ENCODE peak calls at places on chromosomes 5 and 9, in seven cellular contexts. One of them, this sample, is unnamed.

GRCh38 chr9:21852751-21853150 is 50.3 kb downstream of the MTAP start:
- DNase-seq in stomach: no peak
- DNase-seq in IMR-90: no peak
- DNase-seq in esophagus squamous epithelium: no peak
- DNase-seq in NB4: no peak
- DNase-seq in body of pancreas: no peak
- DNase-seq in HCT116: no peak
- DNase-seq in this sample: no peak

GRCh38 chr5:107669543-107670027 is 1.2 kb downstream of the EFNA5 start:
- DNase-seq in stomach: peak
- DNase-seq in IMR-90: peak
- DNase-seq in esophagus squamous epithelium: no peak
- DNase-seq in NB4: no peak
- DNase-seq in body of pancreas: peak
- DNase-seq in HCT116: no peak
- DNase-seq in this sample: no peak

GRCh38 chr9:109115931-109116541 is 3.7 kb downstream of the TMEM245 start:
- DNase-seq in stomach: peak
- DNase-seq in IMR-90: no peak
- DNase-seq in esophagus squamous epithelium: no peak
- DNase-seq in NB4: no peak
- DNase-seq in body of pancreas: peak
- DNase-seq in HCT116: no peak
- DNase-seq in this sample: no peak

GRCh38 chr9:12968093-12968492 is 193.3 kb downstream of the LURAP1L start:
- DNase-seq in stomach: no peak
- DNase-seq in IMR-90: peak
- DNase-seq in esophagus squamous epithelium: no peak
- DNase-seq in NB4: no peak
- DNase-seq in body of pancreas: no peak
- DNase-seq in HCT116: no peak
- DNase-seq in this sample: no peak

GRCh38 chr5:132016721-132017250 is 5.3 kb upstream of the ACSL6 start:
- DNase-seq in stomach: no peak
- DNase-seq in IMR-90: no peak
- DNase-seq in esophagus squamous epithelium: no peak
- DNase-seq in NB4: no peak
- DNase-seq in body of pancreas: no peak
- DNase-seq in HCT116: no peak
- DNase-seq in this sample: no peak

GRCh38 chr5:138246822-138247221 is 27.6 kb downstream of the GFRA3 start:
- DNase-seq in stomach: no peak
- DNase-seq in IMR-90: no peak
- DNase-seq in esophagus squamous epithelium: no peak
- DNase-seq in NB4: no peak
- DNase-seq in body of pancreas: no peak
- DNase-seq in HCT116: no peak
- DNase-seq in this sample: no peak

GRCh38 chr9:38286357-38286756 is 106.1 kb upstream of the ALDH1B1 start:
- DNase-seq in stomach: no peak
- DNase-seq in IMR-90: no peak
- DNase-seq in esophagus squamous epithelium: no peak
- DNase-seq in NB4: no peak
- DNase-seq in body of pancreas: no peak
- DNase-seq in HCT116: no peak
- DNase-seq in this sample: no peak

GRCh38 chr5:135604046-135604445 is 25.3 kb upstream of the CXCL14 start:
- DNase-seq in stomach: no peak
- DNase-seq in IMR-90: no peak
- DNase-seq in esophagus squamous epithelium: no peak
- DNase-seq in NB4: no peak
- DNase-seq in body of pancreas: no peak
- DNase-seq in HCT116: no peak
- DNase-seq in this sample: no peak

GRCh38 chr5:67465556-67466206 is 269.1 kb upstream of the CD180 start:
- DNase-seq in stomach: no peak
- DNase-seq in IMR-90: no peak
- DNase-seq in esophagus squamous epithelium: no peak
- DNase-seq in NB4: no peak
- DNase-seq in body of pancreas: no peak
- DNase-seq in HCT116: no peak
- DNase-seq in this sample: no peak

GRCh38 chr9:85483214-85483613 is 258.5 kb downstream of the AGTPBP1 start:
- DNase-seq in stomach: no peak
- DNase-seq in IMR-90: no peak
- DNase-seq in esophagus squamous epithelium: no peak
- DNase-seq in NB4: no peak
- DNase-seq in body of pancreas: no peak
- DNase-seq in HCT116: peak
- DNase-seq in this sample: no peak

GRCh38 chr5:81601912-81602311 is 149.0 kb downstream of the SSBP2 start:
- DNase-seq in stomach: no peak
- DNase-seq in IMR-90: peak
- DNase-seq in esophagus squamous epithelium: no peak
- DNase-seq in NB4: no peak
- DNase-seq in body of pancreas: no peak
- DNase-seq in HCT116: no peak
- DNase-seq in this sample: no peak

GRCh38 chr9:89523948-89524347 is 26.0 kb upstream of the SEMA4D start:
- DNase-seq in stomach: no peak
- DNase-seq in IMR-90: no peak
- DNase-seq in esophagus squamous epithelium: no peak
- DNase-seq in NB4: peak
- DNase-seq in body of pancreas: no peak
- DNase-seq in HCT116: no peak
- DNase-seq in this sample: no peak

GRCh38 chr9:95570150-95570549 is 53.4 kb upstream of the PTCH1 start:
- DNase-seq in stomach: no peak
- DNase-seq in IMR-90: peak
- DNase-seq in esophagus squamous epithelium: no peak
- DNase-seq in NB4: no peak
- DNase-seq in body of pancreas: no peak
- DNase-seq in HCT116: no peak
- DNase-seq in this sample: no peak

GRCh38 chr9:87853843-87854242 is 28.8 kb upstream of the SPATA31E1 start:
- DNase-seq in stomach: no peak
- DNase-seq in IMR-90: no peak
- DNase-seq in esophagus squamous epithelium: no peak
- DNase-seq in NB4: no peak
- DNase-seq in body of pancreas: no peak
- DNase-seq in HCT116: no peak
- DNase-seq in this sample: no peak

GRCh38 chr5:79512692-79513518 is 1.0 kb downstream of the HOMER1 start:
- DNase-seq in stomach: no peak
- DNase-seq in IMR-90: peak
- DNase-seq in esophagus squamous epithelium: no peak
- DNase-seq in NB4: peak
- DNase-seq in body of pancreas: peak
- DNase-seq in HCT116: no peak
- DNase-seq in this sample: peak

GRCh38 chr9:22722492-22722891 is 275.9 kb downstream of the DMRTA1 start:
- DNase-seq in stomach: no peak
- DNase-seq in IMR-90: no peak
- DNase-seq in esophagus squamous epithelium: no peak
- DNase-seq in NB4: no peak
- DNase-seq in body of pancreas: no peak
- DNase-seq in HCT116: no peak
- DNase-seq in this sample: no peak

GRCh38 chr9:105204416-105204815 is 40.0 kb upstream of the SLC44A1 start:
- DNase-seq in stomach: no peak
- DNase-seq in IMR-90: no peak
- DNase-seq in esophagus squamous epithelium: no peak
- DNase-seq in NB4: no peak
- DNase-seq in body of pancreas: no peak
- DNase-seq in HCT116: no peak
- DNase-seq in this sample: no peak

GRCh38 chr9:35489313-35490154 is at the start of gene RUSC2:
- DNase-seq in stomach: peak
- DNase-seq in IMR-90: peak
- DNase-seq in esophagus squamous epithelium: no peak
- DNase-seq in NB4: peak
- DNase-seq in body of pancreas: peak
- DNase-seq in HCT116: peak
- DNase-seq in this sample: peak

GRCh38 chr9:35490910-35491465 is 1.1 kb downstream of the RUSC2 start:
- DNase-seq in stomach: no peak
- DNase-seq in IMR-90: peak
- DNase-seq in esophagus squamous epithelium: no peak
- DNase-seq in NB4: no peak
- DNase-seq in body of pancreas: no peak
- DNase-seq in HCT116: no peak
- DNase-seq in this sample: no peak

GRCh38 chr9:35488566-35489312 is 1.2 kb upstream of the RUSC2 start:
- DNase-seq in stomach: no peak
- DNase-seq in IMR-90: no peak
- DNase-seq in esophagus squamous epithelium: no peak
- DNase-seq in NB4: no peak
- DNase-seq in body of pancreas: peak
- DNase-seq in HCT116: no peak
- DNase-seq in this sample: no peak

GRCh38 chr9:35488019-35488418 is 1.9 kb upstream of the RUSC2 start:
- DNase-seq in stomach: no peak
- DNase-seq in IMR-90: no peak
- DNase-seq in esophagus squamous epithelium: no peak
- DNase-seq in NB4: no peak
- DNase-seq in body of pancreas: no peak
- DNase-seq in HCT116: no peak
- DNase-seq in this sample: no peak

DNA sequence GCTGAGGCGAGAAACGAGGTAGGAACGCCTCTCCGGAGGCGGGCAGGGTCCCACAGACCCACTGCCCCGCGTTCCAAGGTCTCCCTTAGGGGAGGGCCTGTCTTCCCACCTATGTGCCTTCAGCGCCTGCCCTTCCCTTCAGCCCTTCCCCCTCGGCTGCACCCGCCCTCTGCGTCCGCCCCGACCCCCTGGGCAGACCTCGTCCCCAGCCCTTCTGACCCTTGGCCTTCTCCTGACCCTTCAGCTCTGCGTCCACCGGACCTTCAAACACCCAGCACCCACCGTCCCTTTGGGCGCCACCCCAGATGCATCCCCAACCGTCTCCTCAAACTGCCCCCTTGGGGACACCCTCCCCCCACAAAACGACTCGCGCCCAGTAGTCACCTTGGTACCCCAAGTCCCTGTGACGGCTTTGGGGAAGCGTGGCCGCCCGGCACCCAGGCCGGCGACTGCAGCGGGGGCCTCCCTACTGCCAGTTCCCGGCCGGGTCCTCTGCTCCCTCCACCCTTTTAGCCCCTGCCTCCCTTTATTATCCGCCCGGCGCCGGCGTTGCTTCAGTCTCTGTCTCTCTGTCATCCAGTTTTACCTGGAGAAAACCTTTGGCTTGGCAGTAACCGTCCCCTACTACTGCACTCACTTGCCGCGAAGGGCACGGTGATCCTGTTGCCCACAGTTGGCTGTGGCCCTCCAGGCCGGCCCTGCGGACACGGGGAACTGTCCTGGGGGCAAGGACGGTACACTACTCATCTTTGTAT is 421 bp downstream of the RUSC2 start:
- DNase-seq in stomach: no peak
- DNase-seq in IMR-90: no peak
- DNase-seq in esophagus squamous epithelium: no peak
- DNase-seq in NB4: no peak
- DNase-seq in body of pancreas: peak
- DNase-seq in HCT116: no peak
- DNase-seq in this sample: no peak
- TF ChIP-seq POLR2A in stomach: no peak
- TF ChIP-seq POLR2A in IMR-90: no peak
- TF ChIP-seq POLR2A in esophagus squamous epithelium: no peak
- TF ChIP-seq POLR2A in NB4: no peak
- TF ChIP-seq POLR2A in body of pancreas: no peak
- TF ChIP-seq POLR2A in HCT116: no peak
- TF ChIP-seq POLR2A in this sample: no peak

GRCh38 chr9:33750839-33751339 is 44.5 kb upstream of the PRSS3 start:
- DNase-seq in stomach: no peak
- DNase-seq in IMR-90: no peak
- DNase-seq in esophagus squamous epithelium: no peak
- DNase-seq in NB4: no peak
- DNase-seq in body of pancreas: no peak
- DNase-seq in HCT116: no peak
- DNase-seq in this sample: no peak
- TF ChIP-seq POLR2A in stomach: no peak
- TF ChIP-seq POLR2A in IMR-90: no peak
- TF ChIP-seq POLR2A in esophagus squamous epithelium: no peak
- TF ChIP-seq POLR2A in NB4: no peak
- TF ChIP-seq POLR2A in body of pancreas: no peak
- TF ChIP-seq POLR2A in HCT116: no peak
- TF ChIP-seq POLR2A in this sample: no peak

DNA sequence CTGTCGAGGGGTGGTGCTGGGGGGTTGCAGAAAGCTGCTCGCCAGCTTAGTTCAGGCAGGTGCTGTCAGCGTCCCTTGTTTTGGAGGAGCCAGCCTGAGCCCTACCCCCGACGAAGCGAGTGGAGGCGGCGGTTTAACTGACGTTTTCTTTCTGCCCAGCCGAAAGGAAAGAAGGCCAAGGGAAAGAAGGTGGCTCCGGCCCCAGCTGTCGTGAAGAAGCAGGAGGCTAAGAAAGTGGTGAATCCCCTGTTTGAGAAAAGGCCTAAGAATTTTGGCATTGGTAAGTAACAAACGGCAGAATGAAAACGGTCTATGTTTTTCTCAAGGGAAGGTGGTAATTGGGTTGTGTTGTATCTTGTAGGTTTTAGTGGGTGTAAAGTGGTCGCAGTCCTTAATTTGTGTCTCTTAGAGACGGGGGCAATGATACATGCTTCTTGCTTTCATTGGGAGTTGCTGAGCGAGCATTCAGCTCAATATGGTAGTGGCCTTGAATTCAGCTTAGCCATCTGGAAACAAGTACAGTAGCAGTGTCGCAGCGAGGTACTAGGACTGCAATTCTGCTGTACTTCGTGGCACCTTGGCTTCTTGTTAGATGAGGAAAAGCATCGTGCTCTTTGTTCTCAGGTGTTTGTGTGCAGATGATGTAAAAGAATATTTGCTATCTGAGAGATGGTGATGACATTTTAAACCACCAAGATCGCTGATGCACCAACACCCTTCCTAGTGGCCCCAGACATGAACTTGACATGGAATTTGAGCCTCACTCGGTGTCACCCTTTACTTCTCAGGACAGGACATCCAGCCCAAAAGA is 950 bp downstream of the RPL7A start:
- DNase-seq in stomach: no peak
- DNase-seq in IMR-90: no peak
- DNase-seq in esophagus squamous epithelium: no peak
- DNase-seq in NB4: no peak
- DNase-seq in body of pancreas: no peak
- DNase-seq in HCT116: no peak
- DNase-seq in this sample: peak
- TF ChIP-seq POLR2A in stomach: no peak
- TF ChIP-seq POLR2A in IMR-90: no peak
- TF ChIP-seq POLR2A in esophagus squamous epithelium: no peak
- TF ChIP-seq POLR2A in NB4: no peak
- TF ChIP-seq POLR2A in body of pancreas: no peak
- TF ChIP-seq POLR2A in HCT116: no peak
- TF ChIP-seq POLR2A in this sample: no peak

DNA sequence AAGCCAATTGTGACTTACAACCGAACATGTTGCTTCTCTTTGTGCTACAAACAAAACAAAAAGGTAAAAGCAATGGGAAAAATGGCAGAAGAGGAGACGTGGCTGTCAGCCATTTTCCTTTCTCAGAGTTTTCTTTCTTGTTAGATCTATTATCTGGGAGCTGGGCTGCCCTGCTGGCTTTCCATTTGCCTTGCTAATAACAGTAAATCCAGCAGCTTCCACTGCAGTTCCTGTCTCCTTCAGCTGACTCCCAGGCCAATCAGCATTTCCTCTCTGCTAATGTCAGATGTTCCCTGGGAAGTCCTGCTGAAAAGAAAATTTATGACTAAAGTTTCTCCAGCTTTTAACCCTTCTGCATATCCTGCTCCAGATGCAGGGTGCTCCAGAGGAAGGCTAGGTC is 182.5 kb downstream of the MAPKAP1 start:
- DNase-seq in stomach: no peak
- DNase-seq in IMR-90: peak
- DNase-seq in esophagus squamous epithelium: no peak
- DNase-seq in NB4: no peak
- DNase-seq in body of pancreas: no peak
- DNase-seq in HCT116: no peak
- DNase-seq in this sample: no peak
- TF ChIP-seq POLR2A in stomach: no peak
- TF ChIP-seq POLR2A in IMR-90: no peak
- TF ChIP-seq POLR2A in esophagus squamous epithelium: no peak
- TF ChIP-seq POLR2A in NB4: no peak
- TF ChIP-seq POLR2A in body of pancreas: no peak
- TF ChIP-seq POLR2A in HCT116: no peak
- TF ChIP-seq POLR2A in this sample: no peak

This sample was measured in erythroblast.